ENCODE peak calls at places on chromosomes 3 and 15, in four cellular contexts. One of them, this sample, is unnamed. For H3K4me1, the result is how much of the 10 kb centered on the place peaks cover.

GRCh38 chr3:48984648-48985047 is 5.4 kb upstream of the P4HTM start:
- DNase-seq in effector memory CD4-positive, alpha-beta T cell: no peak
- DNase-seq in PC-3: no peak
- DNase-seq in naive thymus-derived CD4-positive, alpha-beta T cell: no peak
- DNase-seq in this sample: no peak

GRCh38 chr3:171327441-171328174 is 132.6 kb downstream of the TNIK start:
- DNase-seq in effector memory CD4-positive, alpha-beta T cell: no peak
- DNase-seq in PC-3: peak
- DNase-seq in naive thymus-derived CD4-positive, alpha-beta T cell: no peak
- DNase-seq in this sample: no peak

GRCh38 chr15:101604124-101604874 is 47.9 kb downstream of the TM2D3 start:
- DNase-seq in effector memory CD4-positive, alpha-beta T cell: no peak
- DNase-seq in PC-3: no peak
- DNase-seq in naive thymus-derived CD4-positive, alpha-beta T cell: no peak
- DNase-seq in this sample: no peak

GRCh38 chr15:27601239-27601942 is 497.7 kb downstream of the OCA2 start:
- DNase-seq in effector memory CD4-positive, alpha-beta T cell: no peak
- DNase-seq in PC-3: peak
- DNase-seq in naive thymus-derived CD4-positive, alpha-beta T cell: no peak
- DNase-seq in this sample: no peak

GRCh38 chr3:55473788-55474187 is 13.3 kb downstream of the WNT5A start:
- DNase-seq in effector memory CD4-positive, alpha-beta T cell: no peak
- DNase-seq in PC-3: no peak
- DNase-seq in naive thymus-derived CD4-positive, alpha-beta T cell: no peak
- DNase-seq in this sample: no peak

GRCh38 chr3:168044049-168044448 is 51.7 kb downstream of the GOLIM4 start:
- DNase-seq in effector memory CD4-positive, alpha-beta T cell: no peak
- DNase-seq in PC-3: no peak
- DNase-seq in naive thymus-derived CD4-positive, alpha-beta T cell: no peak
- DNase-seq in this sample: no peak

GRCh38 chr15:76377217-76377616 is 40.6 kb downstream of the ISL2 start:
- DNase-seq in effector memory CD4-positive, alpha-beta T cell: no peak
- DNase-seq in PC-3: no peak
- DNase-seq in naive thymus-derived CD4-positive, alpha-beta T cell: no peak
- DNase-seq in this sample: no peak

GRCh38 chr3:50486219-50486888 is 17.1 kb downstream of the CACNA2D2 start:
- DNase-seq in effector memory CD4-positive, alpha-beta T cell: no peak
- DNase-seq in PC-3: peak
- DNase-seq in naive thymus-derived CD4-positive, alpha-beta T cell: no peak
- DNase-seq in this sample: no peak

GRCh38 chr3:120855665-120856437 is 52.2 kb upstream of the STXBP5L start:
- DNase-seq in effector memory CD4-positive, alpha-beta T cell: no peak
- DNase-seq in PC-3: peak
- DNase-seq in naive thymus-derived CD4-positive, alpha-beta T cell: no peak
- DNase-seq in this sample: peak

GRCh38 chr15:80801891-80802680 is 22.9 kb downstream of the CEMIP start:
- DNase-seq in effector memory CD4-positive, alpha-beta T cell: no peak
- DNase-seq in PC-3: peak
- DNase-seq in naive thymus-derived CD4-positive, alpha-beta T cell: no peak
- DNase-seq in this sample: no peak

GRCh38 chr15:40310001-40310959 is 2.5 kb upstream of the PLCB2 start:
- DNase-seq in effector memory CD4-positive, alpha-beta T cell: peak
- DNase-seq in PC-3: peak
- DNase-seq in naive thymus-derived CD4-positive, alpha-beta T cell: peak
- DNase-seq in this sample: peak

GRCh38 chr3:66480666-66481065 is 20.2 kb downstream of the LRIG1 start:
- DNase-seq in effector memory CD4-positive, alpha-beta T cell: peak
- DNase-seq in PC-3: no peak
- DNase-seq in naive thymus-derived CD4-positive, alpha-beta T cell: no peak
- DNase-seq in this sample: no peak

GRCh38 chr3:74651239-74651638 is 36.8 kb upstream of the CNTN3 start:
- DNase-seq in effector memory CD4-positive, alpha-beta T cell: no peak
- DNase-seq in PC-3: no peak
- DNase-seq in naive thymus-derived CD4-positive, alpha-beta T cell: no peak
- DNase-seq in this sample: no peak

GRCh38 chr3:28972921-28973320 is 307.9 kb upstream of the RBMS3 start:
- DNase-seq in effector memory CD4-positive, alpha-beta T cell: no peak
- DNase-seq in PC-3: peak
- DNase-seq in naive thymus-derived CD4-positive, alpha-beta T cell: no peak
- DNase-seq in this sample: no peak

GRCh38 chr3:71393093-71393492 is 190.4 kb downstream of the FOXP1 start:
- DNase-seq in effector memory CD4-positive, alpha-beta T cell: no peak
- DNase-seq in PC-3: no peak
- DNase-seq in naive thymus-derived CD4-positive, alpha-beta T cell: no peak
- DNase-seq in this sample: no peak

GRCh38 chr3:184419171-184419570 is 39.3 kb downstream of the CHRD start:
- DNase-seq in effector memory CD4-positive, alpha-beta T cell: no peak
- DNase-seq in PC-3: no peak
- DNase-seq in naive thymus-derived CD4-positive, alpha-beta T cell: no peak
- DNase-seq in this sample: no peak

GRCh38 chr15:85684174-85684710 is 110.5 kb downstream of the KLHL25 start:
- DNase-seq in effector memory CD4-positive, alpha-beta T cell: no peak
- DNase-seq in PC-3: no peak
- DNase-seq in naive thymus-derived CD4-positive, alpha-beta T cell: no peak
- DNase-seq in this sample: no peak

GRCh38 chr3:58584690-58585004 is 7.5 kb upstream of the FAM107A start:
- DNase-seq in effector memory CD4-positive, alpha-beta T cell: no peak
- DNase-seq in PC-3: no peak
- DNase-seq in naive thymus-derived CD4-positive, alpha-beta T cell: no peak
- DNase-seq in this sample: no peak

GRCh38 chr3:127482216-127483004 is 108.1 kb downstream of the TPRA1 start:
- DNase-seq in effector memory CD4-positive, alpha-beta T cell: no peak
- DNase-seq in PC-3: no peak
- DNase-seq in naive thymus-derived CD4-positive, alpha-beta T cell: no peak
- DNase-seq in this sample: no peak

GRCh38 chr15:54559405-54560064 is 581.3 kb downstream of the UNC13C start:
- DNase-seq in effector memory CD4-positive, alpha-beta T cell: no peak
- DNase-seq in PC-3: no peak
- DNase-seq in naive thymus-derived CD4-positive, alpha-beta T cell: no peak
- DNase-seq in this sample: no peak

GRCh38 chr15:83379574-83379973 is 67.6 kb upstream of the SH3GL3 start:
- DNase-seq in effector memory CD4-positive, alpha-beta T cell: no peak
- DNase-seq in PC-3: peak
- DNase-seq in naive thymus-derived CD4-positive, alpha-beta T cell: no peak
- DNase-seq in this sample: no peak

GRCh38 chr15:75508741-75509532 is 57.4 kb upstream of the SIN3A start:
- DNase-seq in effector memory CD4-positive, alpha-beta T cell: no peak
- DNase-seq in PC-3: peak
- DNase-seq in naive thymus-derived CD4-positive, alpha-beta T cell: peak
- DNase-seq in this sample: no peak

GRCh38 chr3:169836058-169836941 is 23.6 kb upstream of the LRRC34 start:
- DNase-seq in effector memory CD4-positive, alpha-beta T cell: no peak
- DNase-seq in PC-3: no peak
- DNase-seq in naive thymus-derived CD4-positive, alpha-beta T cell: no peak
- DNase-seq in this sample: no peak

GRCh38 chr15:89772933-89773583 is 3.1 kb upstream of the MESP2 start:
- DNase-seq in effector memory CD4-positive, alpha-beta T cell: no peak
- DNase-seq in PC-3: peak
- DNase-seq in naive thymus-derived CD4-positive, alpha-beta T cell: no peak
- DNase-seq in this sample: no peak

GRCh38 chr15:90104551-90104950 is 2.3 kb upstream of the IDH2 start:
- DNase-seq in effector memory CD4-positive, alpha-beta T cell: no peak
- DNase-seq in PC-3: peak
- DNase-seq in naive thymus-derived CD4-positive, alpha-beta T cell: no peak
- DNase-seq in this sample: peak

GRCh38 chr3:4990061-4990460 is 10.8 kb downstream of the BHLHE40 start:
- DNase-seq in effector memory CD4-positive, alpha-beta T cell: no peak
- DNase-seq in PC-3: no peak
- DNase-seq in naive thymus-derived CD4-positive, alpha-beta T cell: no peak
- DNase-seq in this sample: peak

GRCh38 chr3:37810788-37811187 is 50.9 kb upstream of the CTDSPL start:
- DNase-seq in effector memory CD4-positive, alpha-beta T cell: no peak
- DNase-seq in PC-3: no peak
- DNase-seq in naive thymus-derived CD4-positive, alpha-beta T cell: no peak
- DNase-seq in this sample: no peak

GRCh38 chr3:10926831-10927521 is 65.6 kb upstream of the SLC6A1 start:
- DNase-seq in effector memory CD4-positive, alpha-beta T cell: no peak
- DNase-seq in PC-3: peak
- DNase-seq in naive thymus-derived CD4-positive, alpha-beta T cell: no peak
- DNase-seq in this sample: no peak

GRCh38 chr3:143447491-143447890 is 327.9 kb downstream of the CHST2 start:
- DNase-seq in effector memory CD4-positive, alpha-beta T cell: no peak
- DNase-seq in PC-3: no peak
- DNase-seq in naive thymus-derived CD4-positive, alpha-beta T cell: no peak
- DNase-seq in this sample: no peak

GRCh38 chr3:124992041-124992440 is 57.5 kb upstream of the MUC13 start:
- DNase-seq in effector memory CD4-positive, alpha-beta T cell: no peak
- DNase-seq in PC-3: no peak
- DNase-seq in naive thymus-derived CD4-positive, alpha-beta T cell: no peak
- DNase-seq in this sample: no peak

DNA sequence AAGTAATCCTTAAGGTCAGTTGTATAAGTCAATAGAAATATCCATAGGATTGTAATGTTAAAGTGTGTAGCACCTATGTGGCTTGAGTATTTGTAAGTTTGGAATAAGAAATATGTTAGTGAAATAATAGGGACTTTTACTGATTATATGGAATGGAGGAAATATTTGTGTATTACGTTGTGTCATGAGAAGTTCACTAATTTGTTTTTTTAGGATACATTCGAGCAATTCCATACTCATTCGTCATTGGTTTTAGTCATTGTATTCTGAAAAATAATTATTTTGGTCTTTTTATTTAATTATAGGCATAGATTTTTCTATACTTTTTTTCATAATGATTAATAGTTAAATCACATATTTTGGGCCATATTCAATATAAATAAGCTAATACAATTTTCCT is 21.0 kb downstream of the MBNL1 start:
- DNase-seq in effector memory CD4-positive, alpha-beta T cell: no peak
- DNase-seq in PC-3: no peak
- DNase-seq in naive thymus-derived CD4-positive, alpha-beta T cell: no peak
- DNase-seq in this sample: no peak
- H3K4me1 ChIP-seq in effector memory CD4-positive, alpha-beta T cell: under half
- H3K4me1 ChIP-seq in PC-3: under half
- H3K4me1 ChIP-seq in naive thymus-derived CD4-positive, alpha-beta T cell: half or more
- H3K4me1 ChIP-seq in this sample: under half

GRCh38 chr3:63920001-63920400 is 7.8 kb upstream of the SCAANT1 start:
- DNase-seq in effector memory CD4-positive, alpha-beta T cell: no peak
- DNase-seq in PC-3: no peak
- DNase-seq in naive thymus-derived CD4-positive, alpha-beta T cell: no peak
- DNase-seq in this sample: no peak
- H3K4me1 ChIP-seq in effector memory CD4-positive, alpha-beta T cell: under half
- H3K4me1 ChIP-seq in PC-3: under half
- H3K4me1 ChIP-seq in naive thymus-derived CD4-positive, alpha-beta T cell: under half
- H3K4me1 ChIP-seq in this sample: under half

DNA sequence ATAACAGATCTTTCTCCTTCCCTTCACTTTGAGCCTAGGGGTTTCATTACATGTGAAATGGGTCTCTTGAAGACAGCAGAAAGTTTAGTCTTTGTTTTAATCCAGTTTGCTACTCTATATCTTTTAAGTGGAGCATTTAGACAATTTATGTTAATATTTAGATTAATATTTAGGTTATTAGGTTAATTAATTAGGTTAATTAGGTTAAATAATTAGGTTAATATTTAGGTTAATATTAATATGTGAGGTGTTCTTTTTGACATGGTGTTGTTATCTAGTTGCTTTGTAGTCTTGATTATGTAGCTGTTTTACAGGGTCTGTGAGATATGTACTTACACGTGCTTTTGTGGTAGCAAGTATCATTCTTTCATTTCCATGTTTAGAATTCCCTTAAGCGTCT is 312.9 kb downstream of the NEK10 start:
- DNase-seq in effector memory CD4-positive, alpha-beta T cell: no peak
- DNase-seq in PC-3: no peak
- DNase-seq in naive thymus-derived CD4-positive, alpha-beta T cell: no peak
- DNase-seq in this sample: no peak
- H3K4me1 ChIP-seq in effector memory CD4-positive, alpha-beta T cell: under half
- H3K4me1 ChIP-seq in PC-3: under half
- H3K4me1 ChIP-seq in naive thymus-derived CD4-positive, alpha-beta T cell: under half
- H3K4me1 ChIP-seq in this sample: under half

GRCh38 chr3:149586871-149587270 is 71.0 kb downstream of the WWTR1 start:
- DNase-seq in effector memory CD4-positive, alpha-beta T cell: no peak
- DNase-seq in PC-3: peak
- DNase-seq in naive thymus-derived CD4-positive, alpha-beta T cell: no peak
- DNase-seq in this sample: no peak
- H3K4me1 ChIP-seq in effector memory CD4-positive, alpha-beta T cell: under half
- H3K4me1 ChIP-seq in PC-3: half or more
- H3K4me1 ChIP-seq in naive thymus-derived CD4-positive, alpha-beta T cell: under half
- H3K4me1 ChIP-seq in this sample: under half